ENCODE peak calls at places on chromosomes 16 and 17, in eight cellular contexts. One of them, this sample, is unnamed.

GRCh38 chr17:33521784-33522183 is 228.7 kb upstream of the ASIC2 start:
- DNase-seq in activated CD8-positive, alpha-beta memory T cell treated with anti-CD3 and anti-CD28 coated beads, Interleukin-2, amount 50 U/mL, for 48 hours: no peak
- DNase-seq in activated CD4-positive, alpha-beta T cell treated with anti-CD3 and anti-CD28 coated beads, Interleukin-2, amount 10 ng/mL, durations not matched to agents 7 days and 5 days: no peak
- DNase-seq in GM20000: no peak
- DNase-seq in endothelial cell: peak; percentile 70
- DNase-seq in SHP77 treated with DMSO at 0.1 percent for 48 hours: no peak
- DNase-seq in H9: peak; percentile 80
- DNase-seq in K562: peak; percentile 60
- DNase-seq in this sample: peak; percentile 66

GRCh38 chr17:64005734-64006167 is 7.6 kb downstream of the PRR29 start:
- DNase-seq in H9: peak; percentile 27
- DNase-seq in GM20000: no peak
- DNase-seq in SHP77 treated with DMSO at 0.1 percent for 48 hours: peak; percentile 66
- DNase-seq in activated CD8-positive, alpha-beta memory T cell treated with anti-CD3 and anti-CD28 coated beads, Interleukin-2, amount 50 U/mL, for 48 hours: peak; percentile 36
- DNase-seq in activated CD4-positive, alpha-beta T cell treated with anti-CD3 and anti-CD28 coated beads, Interleukin-2, amount 10 ng/mL, durations not matched to agents 7 days and 5 days: no peak
- DNase-seq in endothelial cell: no peak
- DNase-seq in K562: peak; percentile 49
- DNase-seq in this sample: no peak

GRCh38 chr16:50992366-50993032 is 158.6 kb downstream of the SALL1 start:
- DNase-seq in activated CD4-positive, alpha-beta T cell treated with anti-CD3 and anti-CD28 coated beads, Interleukin-2, amount 10 ng/mL, durations not matched to agents 7 days and 5 days: no peak
- DNase-seq in endothelial cell: no peak
- DNase-seq in K562: no peak
- DNase-seq in activated CD8-positive, alpha-beta memory T cell treated with anti-CD3 and anti-CD28 coated beads, Interleukin-2, amount 50 U/mL, for 48 hours: no peak
- DNase-seq in SHP77 treated with DMSO at 0.1 percent for 48 hours: no peak
- DNase-seq in H9: no peak
- DNase-seq in GM20000: no peak
- DNase-seq in this sample: no peak

GRCh38 chr16:12371497-12371896 is 395.0 kb downstream of the SNX29 start:
- DNase-seq in H9: no peak
- DNase-seq in SHP77 treated with DMSO at 0.1 percent for 48 hours: no peak
- DNase-seq in activated CD4-positive, alpha-beta T cell treated with anti-CD3 and anti-CD28 coated beads, Interleukin-2, amount 10 ng/mL, durations not matched to agents 7 days and 5 days: no peak
- DNase-seq in GM20000: no peak
- DNase-seq in activated CD8-positive, alpha-beta memory T cell treated with anti-CD3 and anti-CD28 coated beads, Interleukin-2, amount 50 U/mL, for 48 hours: no peak
- DNase-seq in K562: no peak
- DNase-seq in endothelial cell: no peak
- DNase-seq in this sample: no peak

GRCh38 chr17:44314869-44315661 is 6.7 kb downstream of the RUNDC3A start:
- DNase-seq in K562: peak; percentile 48
- DNase-seq in SHP77 treated with DMSO at 0.1 percent for 48 hours: no peak
- DNase-seq in H9: peak; percentile 88
- DNase-seq in GM20000: peak; percentile 82
- DNase-seq in activated CD8-positive, alpha-beta memory T cell treated with anti-CD3 and anti-CD28 coated beads, Interleukin-2, amount 50 U/mL, for 48 hours: peak; percentile 74
- DNase-seq in activated CD4-positive, alpha-beta T cell treated with anti-CD3 and anti-CD28 coated beads, Interleukin-2, amount 10 ng/mL, durations not matched to agents 7 days and 5 days: peak; percentile 40
- DNase-seq in endothelial cell: peak; percentile 54
- DNase-seq in this sample: peak; percentile 84

GRCh38 chr16:3964686-3965290 is 84.3 kb upstream of the CREBBP start:
- DNase-seq in K562: no peak
- DNase-seq in activated CD8-positive, alpha-beta memory T cell treated with anti-CD3 and anti-CD28 coated beads, Interleukin-2, amount 50 U/mL, for 48 hours: no peak
- DNase-seq in SHP77 treated with DMSO at 0.1 percent for 48 hours: no peak
- DNase-seq in H9: no peak
- DNase-seq in GM20000: no peak
- DNase-seq in activated CD4-positive, alpha-beta T cell treated with anti-CD3 and anti-CD28 coated beads, Interleukin-2, amount 10 ng/mL, durations not matched to agents 7 days and 5 days: no peak
- DNase-seq in endothelial cell: no peak
- DNase-seq in this sample: no peak

GRCh38 chr17:81090361-81091133 is 55.6 kb downstream of the BAIAP2 start:
- DNase-seq in H9: peak; percentile 95
- DNase-seq in endothelial cell: no peak
- DNase-seq in K562: peak; percentile 92
- DNase-seq in activated CD8-positive, alpha-beta memory T cell treated with anti-CD3 and anti-CD28 coated beads, Interleukin-2, amount 50 U/mL, for 48 hours: peak; percentile 61
- DNase-seq in GM20000: no peak
- DNase-seq in activated CD4-positive, alpha-beta T cell treated with anti-CD3 and anti-CD28 coated beads, Interleukin-2, amount 10 ng/mL, durations not matched to agents 7 days and 5 days: peak; percentile 38
- DNase-seq in SHP77 treated with DMSO at 0.1 percent for 48 hours: no peak
- DNase-seq in this sample: peak; percentile 57

GRCh38 chr16:20851601-20852000 is 45.3 kb downstream of the REXO5 start:
- DNase-seq in K562: no peak
- DNase-seq in H9: no peak
- DNase-seq in GM20000: no peak
- DNase-seq in endothelial cell: no peak
- DNase-seq in activated CD8-positive, alpha-beta memory T cell treated with anti-CD3 and anti-CD28 coated beads, Interleukin-2, amount 50 U/mL, for 48 hours: no peak
- DNase-seq in activated CD4-positive, alpha-beta T cell treated with anti-CD3 and anti-CD28 coated beads, Interleukin-2, amount 10 ng/mL, durations not matched to agents 7 days and 5 days: no peak
- DNase-seq in SHP77 treated with DMSO at 0.1 percent for 48 hours: no peak
- DNase-seq in this sample: no peak